ENCODE peak calls at places on chromosomes 2 and 18, in seven cellular contexts. V, S, A, W, Z, K and B are unnamed samples.

GRCh38 chr2:168504323-168504722 is 48.3 kb downstream of the CERS6 start:
- DNase-seq in Z (no peak), S (no peak), V (no peak), A (no peak), W (no peak), K (no peak), B (no peak)

GRCh38 chr2:95049088-95049955 is 23.8 kb downstream of the MAL start:
- DNase-seq in S (no peak), W (no peak), V (no peak), K (no peak), Z (no peak), A (no peak), B (no peak)

GRCh38 chr2:10426726-10427567 is 21.2 kb downstream of the ODC1 start:
- DNase-seq in K (no peak), A (no peak), W (no peak), Z (no peak), V (no peak), S (no peak), B (no peak)

GRCh38 chr18:70464343-70465114 is 175.7 kb downstream of the SOCS6 start:
- DNase-seq in W (no peak), A (no peak), V (peak; percentile 82), S (peak; percentile 77), Z (peak; percentile 82), K (peak; percentile 65), B (peak; percentile 54)

GRCh38 chr2:168787098-168787781 is 15.2 kb upstream of the NOSTRIN start:
- DNase-seq in S (no peak), A (no peak), W (no peak), Z (no peak), V (no peak), K (no peak), B (no peak)

GRCh38 chr2:226891780-226892590 is 56.1 kb downstream of the RHBDD1 start:
- DNase-seq in K (peak; percentile 96), W (no peak), A (no peak), S (no peak), Z (no peak), V (no peak), B (no peak)

GRCh38 chr2:239462671-239463506 is 62.1 kb upstream of the HDAC4 start:
- DNase-seq in V (no peak), S (no peak), A (no peak), K (no peak), Z (no peak), W (no peak), B (no peak)

GRCh38 chr18:67916142-67916541 is 399.6 kb upstream of the DSEL start:
- DNase-seq in K (no peak), Z (no peak), V (no peak), S (no peak), W (no peak), A (no peak), B (no peak)

GRCh38 chr2:150272404-150272803 is 215.1 kb downstream of the RND3 start:
- DNase-seq in K (no peak), Z (no peak), W (no peak), A (no peak), S (no peak), V (no peak), B (no peak)

GRCh38 chr2:26493631-26494030 is 15.7 kb upstream of the OTOF start:
- DNase-seq in Z (no peak), V (no peak), S (no peak), W (no peak), A (no peak), K (no peak), B (no peak)

GRCh38 chr18:6729247-6730091 is at the start of gene ARHGAP28:
- DNase-seq in A (no peak), W (no peak), K (peak; percentile 85), Z (peak; percentile 91), S (peak; percentile 58), V (peak; percentile 87), B (peak; percentile 89)

GRCh38 chr18:59549797-59550516 is 147.3 kb downstream of the CCBE1 start:
- DNase-seq in A (no peak), K (no peak), S (no peak), W (no peak), V (no peak), Z (no peak), B (no peak)